ENCODE peak calls at places on chromosomes 6 and 20, in seven cellular contexts. X, D, G, V, O, I and R are unnamed samples.

GRCh38 chr20:56516631-56517030 is 7.9 kb upstream of the FAM209A start:
- DNase-seq in X (no peak), O (no peak), I (no peak), V (no peak), G (no peak), D (no peak), R (no peak)

GRCh38 chr20:49757597-49757996 is 43.9 kb upstream of the B4GALT5 start:
- DNase-seq in D (no peak), O (no peak), X (no peak), V (no peak), G (no peak), I (no peak), R (no peak)

GRCh38 chr6:123769431-123769830 is 34.2 kb upstream of the NKAIN2 start:
- DNase-seq in D (no peak), X (no peak), G (no peak), I (no peak), O (no peak), V (no peak), R (no peak)

GRCh38 chr6:34979994-34980393 is 90.9 kb downstream of the ANKS1A start:
- DNase-seq in G (no peak), D (no peak), X (no peak), V (no peak), O (no peak), I (no peak), R (no peak)

GRCh38 chr20:1446536-1446935 is 20.1 kb downstream of the NSFL1C start:
- DNase-seq in D (no peak), I (no peak), V (no peak), X (no peak), G (no peak), O (no peak), R (no peak)

GRCh38 chr20:25022680-25023079 is 30.1 kb upstream of the APMAP start:
- DNase-seq in X (no peak), V (peak), O (no peak), D (peak), I (peak), G (no peak), R (no peak)

GRCh38 chr20:53738945-53739798 is 145.5 kb upstream of the ZNF217 start:
- DNase-seq in X (no peak), O (no peak), V (no peak), G (no peak), D (no peak), I (no peak), R (no peak)

GRCh38 chr6:2019051-2019450 is 226.4 kb downstream of the GMDS start:
- DNase-seq in O (no peak), D (no peak), V (no peak), X (no peak), G (no peak), I (no peak), R (no peak)

GRCh38 chr20:34427784-34428183 is 64.7 kb downstream of the ITCH start:
- DNase-seq in I (no peak), X (no peak), D (no peak), O (no peak), G (no peak), V (no peak), R (no peak)

GRCh38 chr6:39733704-39734103 is 8.5 kb upstream of the KIF6 start:
- DNase-seq in G (no peak), X (no peak), I (no peak), D (no peak), V (no peak), O (no peak), R (no peak)

GRCh38 chr6:39729945-39730344 is 4.7 kb upstream of the KIF6 start:
- DNase-seq in X (no peak), G (no peak), V (no peak), I (no peak), D (no peak), O (no peak), R (no peak)

GRCh38 chr6:39725632-39725997 is 407 bp upstream of the KIF6 start:
- DNase-seq in I (no peak), G (no peak), X (no peak), D (no peak), V (no peak), O (no peak), R (no peak)

GRCh38 chr6:39731565-39731964 is 6.4 kb upstream of the KIF6 start:
- DNase-seq in O (no peak), I (no peak), G (no peak), X (no peak), D (no peak), V (no peak), R (peak)
- TF ChIP-seq CTCF in O (no peak), I (no peak), G (no peak), X (peak), D (no peak), V (no peak), R (peak)

DNA sequence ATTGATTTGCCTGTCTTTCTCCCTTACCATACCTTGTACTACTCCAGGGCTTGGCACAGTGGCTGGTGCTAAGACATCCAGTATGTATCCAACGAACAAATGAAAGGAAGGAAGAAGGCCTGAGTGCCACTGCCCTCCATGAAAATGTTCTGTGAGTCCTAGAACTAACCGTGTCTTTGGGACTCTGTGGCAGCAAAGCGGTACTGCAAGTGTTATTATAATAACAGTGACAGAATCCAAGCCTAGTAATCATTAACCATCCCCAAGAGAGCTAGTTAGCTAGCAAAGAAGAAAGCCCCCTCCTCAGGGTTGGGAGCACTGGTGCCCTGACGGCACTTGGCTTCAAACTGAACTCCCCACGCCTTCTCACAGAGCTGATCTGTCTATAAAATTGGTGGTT is 239.8 kb downstream of the PTPRT start:
- DNase-seq in X (no peak), I (no peak), V (no peak), O (no peak), G (no peak), D (no peak), R (no peak)
- TF ChIP-seq CTCF in X (no peak), I (no peak), V (no peak), O (no peak), G (no peak), D (no peak), R (no peak)

DNA sequence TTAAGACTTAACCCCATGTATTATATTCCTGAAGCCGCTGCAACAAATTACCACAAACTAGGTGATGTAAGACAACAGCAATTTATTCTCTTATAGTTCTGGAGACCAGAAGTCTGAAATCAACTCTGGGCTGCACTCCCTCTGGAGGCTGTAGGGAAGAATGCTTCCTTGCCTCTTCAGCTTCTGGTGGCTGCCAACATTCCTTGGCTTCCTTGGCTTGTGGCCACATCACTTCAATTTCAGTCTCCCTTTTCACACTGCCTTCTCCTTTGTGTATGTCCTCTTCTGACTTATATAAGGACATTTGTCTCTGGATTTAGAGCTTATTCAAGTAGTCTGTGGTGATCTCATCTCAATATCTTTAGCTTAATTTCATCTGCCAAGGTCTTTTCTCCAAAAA is 141.6 kb downstream of the DHX35 start:
- DNase-seq in G (no peak), I (no peak), O (no peak), V (no peak), X (peak), D (no peak), R (no peak)
- TF ChIP-seq CTCF in G (peak), I (no peak), O (no peak), V (no peak), X (peak), D (no peak), R (no peak)

GRCh38 chr6:26087284-26088115 is at the start of gene HFE:
- DNase-seq in D (peak), O (no peak), V (no peak), I (peak), X (peak), G (peak), R (peak)
- TF ChIP-seq CTCF in D (no peak), O (no peak), V (no peak), I (no peak), X (peak), G (peak), R (peak)

GRCh38 chr6:159604443-159604956 is 88.5 kb downstream of the SOD2 start:
- DNase-seq in X (no peak), D (no peak), I (no peak), O (no peak), V (no peak), G (no peak), R (no peak)

GRCh38 chr6:159610881-159611280 is 82.2 kb downstream of the SOD2 start:
- DNase-seq in V (no peak), I (no peak), G (no peak), O (no peak), D (no peak), X (no peak), R (no peak)

GRCh38 chr6:159609813-159610212 is 83.2 kb downstream of the SOD2 start:
- DNase-seq in G (no peak), O (no peak), I (no peak), D (no peak), V (no peak), X (peak), R (no peak)

GRCh38 chr6:159606786-159607185 is 86.3 kb downstream of the SOD2 start:
- DNase-seq in O (no peak), I (no peak), V (no peak), G (no peak), X (peak), D (no peak), R (no peak)

DNA sequence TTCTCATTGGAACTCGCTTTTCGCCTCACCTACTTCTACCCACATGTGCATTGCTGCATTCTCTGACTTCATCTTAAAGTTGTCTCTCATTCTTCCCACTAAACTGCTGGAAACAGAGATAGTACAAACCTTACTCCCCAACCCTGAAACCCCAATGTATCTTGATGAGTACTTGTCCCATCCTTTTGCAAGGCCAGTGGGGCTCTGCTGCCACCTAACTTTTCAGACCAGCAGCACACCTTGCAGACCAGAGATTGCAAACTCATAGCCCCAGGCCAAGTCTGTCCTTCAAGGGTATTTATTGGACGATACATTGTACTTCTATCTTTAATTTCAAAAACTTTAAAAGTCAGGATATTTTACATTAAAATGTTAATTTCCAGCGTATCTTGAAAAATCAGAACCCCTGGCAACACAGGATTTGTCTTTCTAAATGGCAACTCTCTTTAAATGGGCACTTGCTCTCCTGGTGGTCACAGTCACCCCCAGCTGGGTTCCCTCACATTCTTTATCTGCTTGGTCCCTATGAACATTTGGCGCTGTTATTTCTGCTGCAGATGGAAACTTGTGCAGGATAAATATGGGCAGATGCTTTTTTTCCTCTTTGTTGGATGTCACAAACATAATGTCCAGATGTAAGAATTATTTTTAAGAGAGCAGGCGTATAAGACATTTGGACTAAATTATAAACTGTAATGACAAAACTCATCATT is 83.9 kb downstream of the SOD2 start:
- DNase-seq in X (peak), V (no peak), D (peak), O (no peak), G (no peak), I (no peak), R (peak)
- TF ChIP-seq CTCF in X (peak), V (no peak), D (peak), O (peak), G (peak), I (no peak), R (peak)

DNA sequence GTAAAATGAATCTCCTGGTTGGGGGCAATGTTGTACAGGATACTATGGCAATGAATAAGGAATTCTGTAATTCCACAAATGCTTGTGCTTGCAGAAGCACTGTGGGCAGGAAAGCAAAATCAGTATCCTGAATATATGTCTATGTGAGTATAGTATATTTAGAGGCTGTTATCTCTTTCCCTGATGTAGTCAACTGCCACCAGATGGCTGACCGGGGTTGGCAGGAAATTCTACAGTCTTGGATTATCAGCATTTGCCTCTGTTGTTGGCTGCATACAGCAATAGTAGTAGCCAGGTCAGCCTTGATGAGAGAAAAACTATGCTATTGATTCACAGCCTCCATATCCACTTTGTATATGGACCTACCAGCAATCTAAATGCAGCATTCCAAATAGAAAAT is 425.1 kb upstream of the JAG1 start:
- DNase-seq in I (peak), D (no peak), O (no peak), V (no peak), X (no peak), G (no peak), R (peak)
- TF ChIP-seq CTCF in I (no peak), D (no peak), O (peak), V (no peak), X (no peak), G (no peak), R (peak)

GRCh38 chr20:4522310-4522709 is 199.4 kb upstream of the PRND start:
- DNase-seq in V (peak), G (no peak), O (no peak), X (no peak), D (no peak), I (no peak), R (no peak)

GRCh38 chr20:4524307-4524706 is 197.4 kb upstream of the PRND start:
- DNase-seq in I (no peak), V (no peak), D (no peak), X (no peak), G (no peak), O (no peak), R (no peak)

GRCh38 chr20:4521170-4521968 is 200.3 kb upstream of the PRND start:
- DNase-seq in X (no peak), O (no peak), G (no peak), I (no peak), V (peak), D (no peak), R (no peak)

GRCh38 chr20:4516851-4517250 is 204.9 kb upstream of the PRND start:
- DNase-seq in I (no peak), G (no peak), D (no peak), O (no peak), X (no peak), V (no peak), R (no peak)

DNA sequence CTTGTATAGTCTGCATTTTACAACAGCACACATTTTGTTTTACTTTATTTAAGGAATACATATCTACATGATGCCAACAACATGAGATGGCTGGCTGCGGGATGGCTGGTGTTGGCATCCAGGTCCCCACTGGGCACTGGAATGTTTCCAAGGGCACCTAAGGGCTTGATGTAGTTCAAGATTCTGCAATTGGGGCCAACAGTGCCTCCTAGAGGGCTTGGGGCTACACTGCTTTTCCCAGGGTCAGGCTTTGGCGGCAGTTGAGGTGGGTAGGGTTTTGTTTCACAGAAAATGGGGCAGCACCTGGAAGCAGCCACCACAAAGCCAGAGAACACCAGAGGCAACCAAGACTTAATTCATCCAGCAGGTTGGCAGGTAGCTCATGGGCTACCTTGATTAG is 202.2 kb upstream of the PRND start:
- DNase-seq in I (peak), X (no peak), V (no peak), D (no peak), O (no peak), G (peak), R (peak)
- TF ChIP-seq CTCF in I (no peak), X (peak), V (no peak), D (no peak), O (peak), G (peak), R (peak)

GRCh38 chr6:140909620-140910019 is 1223.1 kb upstream of the GJE1 start:
- DNase-seq in X (peak), V (no peak), O (no peak), I (no peak), D (no peak), G (no peak), R (no peak)

GRCh38 chr6:140909156-140909555 is 1223.6 kb upstream of the GJE1 start:
- DNase-seq in G (no peak), D (no peak), V (no peak), I (no peak), X (peak), O (no peak), R (no peak)

GRCh38 chr6:140905050-140905449 is 1227.7 kb upstream of the GJE1 start:
- DNase-seq in G (no peak), V (no peak), O (no peak), X (no peak), D (no peak), I (no peak), R (no peak)

GRCh38 chr6:140908505-140908904 is 1224.2 kb upstream of the GJE1 start:
- DNase-seq in I (no peak), G (no peak), D (no peak), X (no peak), V (peak), O (no peak), R (no peak)

GRCh38 chr6:140907235-140907634 is 1225.5 kb upstream of the GJE1 start:
- DNase-seq in G (no peak), V (peak), X (no peak), I (no peak), D (no peak), O (no peak), R (no peak)
- TF ChIP-seq CTCF in G (no peak), V (no peak), X (no peak), I (no peak), D (no peak), O (no peak), R (no peak)

GRCh38 chr6:30075094-30075986 is at the start of gene RNF39:
- DNase-seq in I (peak), V (peak), G (no peak), X (no peak), O (no peak), D (peak), R (peak)
- TF ChIP-seq CTCF in I (no peak), V (no peak), G (peak), X (peak), O (peak), D (peak), R (peak)